ENCODE peak calls at places on chromosome 9, in five cellular contexts. One of them, this sample, is unnamed.
A peak's percentile ranks its signal among the peaks of the same experiment; 100 is the strongest.

GRCh38 chr9:86368871-86369521 is 14.8 kb upstream of the TUT7 start:
- DNase-seq in stimulated activated CD8-positive, alpha-beta memory T cell treated with anti-CD3 and anti-CD28 coated beads, Interleukin-2, amount 100 ng/mL, for 1 hour: no peak
- DNase-seq in fibroblast of the aortic adventitia: peak; percentile 85
- DNase-seq in activated CD8-positive, alpha-beta T cell treated with anti-CD3 and anti-CD28 coated beads for 36 hours: no peak
- DNase-seq in omental fat pad: no peak
- DNase-seq in this sample: no peak

GRCh38 chr9:22588918-22589317 is 142.3 kb downstream of the DMRTA1 start:
- DNase-seq in fibroblast of the aortic adventitia: no peak
- DNase-seq in stimulated activated CD8-positive, alpha-beta memory T cell treated with anti-CD3 and anti-CD28 coated beads, Interleukin-2, amount 100 ng/mL, for 1 hour: no peak
- DNase-seq in omental fat pad: no peak
- DNase-seq in activated CD8-positive, alpha-beta T cell treated with anti-CD3 and anti-CD28 coated beads for 36 hours: no peak
- DNase-seq in this sample: no peak

GRCh38 chr9:128552744-128553221 is 396 bp downstream of the SPTAN1 start:
- DNase-seq in fibroblast of the aortic adventitia: no peak
- DNase-seq in omental fat pad: no peak
- DNase-seq in stimulated activated CD8-positive, alpha-beta memory T cell treated with anti-CD3 and anti-CD28 coated beads, Interleukin-2, amount 100 ng/mL, for 1 hour: peak; percentile 24
- DNase-seq in activated CD8-positive, alpha-beta T cell treated with anti-CD3 and anti-CD28 coated beads for 36 hours: peak; percentile 58
- DNase-seq in this sample: peak; percentile 61

GRCh38 chr9:316382-316965 is 101.8 kb downstream of the DOCK8 start:
- DNase-seq in omental fat pad: no peak
- DNase-seq in fibroblast of the aortic adventitia: no peak
- DNase-seq in activated CD8-positive, alpha-beta T cell treated with anti-CD3 and anti-CD28 coated beads for 36 hours: no peak
- DNase-seq in stimulated activated CD8-positive, alpha-beta memory T cell treated with anti-CD3 and anti-CD28 coated beads, Interleukin-2, amount 100 ng/mL, for 1 hour: no peak
- DNase-seq in this sample: no peak

GRCh38 chr9:87950765-87951488 is 23.4 kb downstream of the CDK20 start:
- DNase-seq in stimulated activated CD8-positive, alpha-beta memory T cell treated with anti-CD3 and anti-CD28 coated beads, Interleukin-2, amount 100 ng/mL, for 1 hour: no peak
- DNase-seq in fibroblast of the aortic adventitia: peak; percentile 44
- DNase-seq in activated CD8-positive, alpha-beta T cell treated with anti-CD3 and anti-CD28 coated beads for 36 hours: no peak
- DNase-seq in omental fat pad: no peak
- DNase-seq in this sample: no peak

GRCh38 chr9:107158321-107158720 is 124.8 kb upstream of the RAD23B start:
- DNase-seq in fibroblast of the aortic adventitia: peak; percentile 41
- DNase-seq in activated CD8-positive, alpha-beta T cell treated with anti-CD3 and anti-CD28 coated beads for 36 hours: peak; percentile 14
- DNase-seq in stimulated activated CD8-positive, alpha-beta memory T cell treated with anti-CD3 and anti-CD28 coated beads, Interleukin-2, amount 100 ng/mL, for 1 hour: no peak
- DNase-seq in omental fat pad: no peak
- DNase-seq in this sample: no peak

GRCh38 chr9:83472221-83472665 is 66.0 kb downstream of the FRMD3 start:
- DNase-seq in fibroblast of the aortic adventitia: peak; percentile 27
- DNase-seq in activated CD8-positive, alpha-beta T cell treated with anti-CD3 and anti-CD28 coated beads for 36 hours: no peak
- DNase-seq in stimulated activated CD8-positive, alpha-beta memory T cell treated with anti-CD3 and anti-CD28 coated beads, Interleukin-2, amount 100 ng/mL, for 1 hour: no peak
- DNase-seq in omental fat pad: no peak
- DNase-seq in this sample: peak; percentile 20

GRCh38 chr9:35757527-35758275 is 3.6 kb upstream of the MSMP start:
- DNase-seq in fibroblast of the aortic adventitia: no peak
- DNase-seq in stimulated activated CD8-positive, alpha-beta memory T cell treated with anti-CD3 and anti-CD28 coated beads, Interleukin-2, amount 100 ng/mL, for 1 hour: no peak
- DNase-seq in activated CD8-positive, alpha-beta T cell treated with anti-CD3 and anti-CD28 coated beads for 36 hours: no peak
- DNase-seq in omental fat pad: no peak
- DNase-seq in this sample: no peak

GRCh38 chr9:89768650-89769071 is 163.8 kb downstream of the GADD45G start:
- DNase-seq in stimulated activated CD8-positive, alpha-beta memory T cell treated with anti-CD3 and anti-CD28 coated beads, Interleukin-2, amount 100 ng/mL, for 1 hour: no peak
- DNase-seq in activated CD8-positive, alpha-beta T cell treated with anti-CD3 and anti-CD28 coated beads for 36 hours: peak; percentile 13
- DNase-seq in omental fat pad: no peak
- DNase-seq in fibroblast of the aortic adventitia: no peak
- DNase-seq in this sample: peak; percentile 60

GRCh38 chr9:68560131-68560844 is 19.6 kb upstream of the TMEM252 start:
- DNase-seq in activated CD8-positive, alpha-beta T cell treated with anti-CD3 and anti-CD28 coated beads for 36 hours: peak; percentile 65
- DNase-seq in omental fat pad: no peak
- DNase-seq in stimulated activated CD8-positive, alpha-beta memory T cell treated with anti-CD3 and anti-CD28 coated beads, Interleukin-2, amount 100 ng/mL, for 1 hour: peak; percentile 3
- DNase-seq in fibroblast of the aortic adventitia: peak; percentile 84
- DNase-seq in this sample: peak; percentile 62

GRCh38 chr9:2120926-2121689 is 106.0 kb downstream of the SMARCA2 start:
- DNase-seq in fibroblast of the aortic adventitia: peak; percentile 75
- DNase-seq in activated CD8-positive, alpha-beta T cell treated with anti-CD3 and anti-CD28 coated beads for 36 hours: no peak
- DNase-seq in stimulated activated CD8-positive, alpha-beta memory T cell treated with anti-CD3 and anti-CD28 coated beads, Interleukin-2, amount 100 ng/mL, for 1 hour: no peak
- DNase-seq in omental fat pad: no peak
- DNase-seq in this sample: no peak

GRCh38 chr9:99126312-99126711 is 21.4 kb downstream of the TGFBR1 start:
- DNase-seq in activated CD8-positive, alpha-beta T cell treated with anti-CD3 and anti-CD28 coated beads for 36 hours: no peak
- DNase-seq in stimulated activated CD8-positive, alpha-beta memory T cell treated with anti-CD3 and anti-CD28 coated beads, Interleukin-2, amount 100 ng/mL, for 1 hour: no peak
- DNase-seq in omental fat pad: no peak
- DNase-seq in fibroblast of the aortic adventitia: no peak
- DNase-seq in this sample: no peak

GRCh38 chr9:129496187-129497063 is 124.5 kb downstream of the C9orf50 start:
- DNase-seq in fibroblast of the aortic adventitia: peak; percentile 93
- DNase-seq in omental fat pad: peak; percentile 93
- DNase-seq in stimulated activated CD8-positive, alpha-beta memory T cell treated with anti-CD3 and anti-CD28 coated beads, Interleukin-2, amount 100 ng/mL, for 1 hour: peak; percentile 73
- DNase-seq in activated CD8-positive, alpha-beta T cell treated with anti-CD3 and anti-CD28 coated beads for 36 hours: peak; percentile 92
- DNase-seq in this sample: peak; percentile 95

GRCh38 chr9:93248373-93248772 is 64.4 kb downstream of the WNK2 start:
- DNase-seq in fibroblast of the aortic adventitia: no peak
- DNase-seq in stimulated activated CD8-positive, alpha-beta memory T cell treated with anti-CD3 and anti-CD28 coated beads, Interleukin-2, amount 100 ng/mL, for 1 hour: no peak
- DNase-seq in activated CD8-positive, alpha-beta T cell treated with anti-CD3 and anti-CD28 coated beads for 36 hours: no peak
- DNase-seq in omental fat pad: no peak
- DNase-seq in this sample: no peak

GRCh38 chr9:110891760-110892159 is 146.5 kb downstream of the LPAR1 start:
- DNase-seq in omental fat pad: no peak
- DNase-seq in fibroblast of the aortic adventitia: peak; percentile 63
- DNase-seq in stimulated activated CD8-positive, alpha-beta memory T cell treated with anti-CD3 and anti-CD28 coated beads, Interleukin-2, amount 100 ng/mL, for 1 hour: no peak
- DNase-seq in activated CD8-positive, alpha-beta T cell treated with anti-CD3 and anti-CD28 coated beads for 36 hours: no peak
- DNase-seq in this sample: no peak

GRCh38 chr9:112184946-112185345 is 9.8 kb upstream of the SUSD1 start:
- DNase-seq in stimulated activated CD8-positive, alpha-beta memory T cell treated with anti-CD3 and anti-CD28 coated beads, Interleukin-2, amount 100 ng/mL, for 1 hour: no peak
- DNase-seq in activated CD8-positive, alpha-beta T cell treated with anti-CD3 and anti-CD28 coated beads for 36 hours: no peak
- DNase-seq in omental fat pad: no peak
- DNase-seq in fibroblast of the aortic adventitia: no peak
- DNase-seq in this sample: no peak

GRCh38 chr9:136996361-136997281 is at the start of gene CLIC3:
- DNase-seq in omental fat pad: no peak
- DNase-seq in stimulated activated CD8-positive, alpha-beta memory T cell treated with anti-CD3 and anti-CD28 coated beads, Interleukin-2, amount 100 ng/mL, for 1 hour: peak; percentile 28
- DNase-seq in fibroblast of the aortic adventitia: peak; percentile 52
- DNase-seq in activated CD8-positive, alpha-beta T cell treated with anti-CD3 and anti-CD28 coated beads for 36 hours: peak; percentile 66
- DNase-seq in this sample: no peak

GRCh38 chr9:91740713-91741112 is 209.3 kb downstream of the ROR2 start:
- DNase-seq in fibroblast of the aortic adventitia: peak; percentile 80
- DNase-seq in omental fat pad: peak; percentile 54
- DNase-seq in activated CD8-positive, alpha-beta T cell treated with anti-CD3 and anti-CD28 coated beads for 36 hours: no peak
- DNase-seq in stimulated activated CD8-positive, alpha-beta memory T cell treated with anti-CD3 and anti-CD28 coated beads, Interleukin-2, amount 100 ng/mL, for 1 hour: no peak
- DNase-seq in this sample: peak; percentile 77

GRCh38 chr9:70053864-70054263 is 10.2 kb downstream of the MAMDC2 start:
- DNase-seq in fibroblast of the aortic adventitia: no peak
- DNase-seq in omental fat pad: no peak
- DNase-seq in activated CD8-positive, alpha-beta T cell treated with anti-CD3 and anti-CD28 coated beads for 36 hours: no peak
- DNase-seq in stimulated activated CD8-positive, alpha-beta memory T cell treated with anti-CD3 and anti-CD28 coated beads, Interleukin-2, amount 100 ng/mL, for 1 hour: no peak
- DNase-seq in this sample: no peak

GRCh38 chr9:135848341-135849047 is 58.9 kb downstream of the CAMSAP1 start:
- DNase-seq in omental fat pad: no peak
- DNase-seq in fibroblast of the aortic adventitia: no peak
- DNase-seq in stimulated activated CD8-positive, alpha-beta memory T cell treated with anti-CD3 and anti-CD28 coated beads, Interleukin-2, amount 100 ng/mL, for 1 hour: no peak
- DNase-seq in activated CD8-positive, alpha-beta T cell treated with anti-CD3 and anti-CD28 coated beads for 36 hours: no peak
- DNase-seq in this sample: no peak

GRCh38 chr9:132789706-132790105 is 88.4 kb downstream of the AK8 start:
- DNase-seq in stimulated activated CD8-positive, alpha-beta memory T cell treated with anti-CD3 and anti-CD28 coated beads, Interleukin-2, amount 100 ng/mL, for 1 hour: no peak
- DNase-seq in fibroblast of the aortic adventitia: no peak
- DNase-seq in activated CD8-positive, alpha-beta T cell treated with anti-CD3 and anti-CD28 coated beads for 36 hours: no peak
- DNase-seq in omental fat pad: no peak
- DNase-seq in this sample: no peak

GRCh38 chr9:121133104-121133816 is 58.5 kb downstream of the CNTRL start:
- DNase-seq in stimulated activated CD8-positive, alpha-beta memory T cell treated with anti-CD3 and anti-CD28 coated beads, Interleukin-2, amount 100 ng/mL, for 1 hour: peak; percentile 47
- DNase-seq in omental fat pad: no peak
- DNase-seq in activated CD8-positive, alpha-beta T cell treated with anti-CD3 and anti-CD28 coated beads for 36 hours: peak; percentile 83
- DNase-seq in fibroblast of the aortic adventitia: no peak
- DNase-seq in this sample: no peak

GRCh38 chr9:89153618-89154017 is 25.0 kb downstream of the SHC3 start:
- DNase-seq in activated CD8-positive, alpha-beta T cell treated with anti-CD3 and anti-CD28 coated beads for 36 hours: peak; percentile 63
- DNase-seq in fibroblast of the aortic adventitia: peak; percentile 87
- DNase-seq in stimulated activated CD8-positive, alpha-beta memory T cell treated with anti-CD3 and anti-CD28 coated beads, Interleukin-2, amount 100 ng/mL, for 1 hour: no peak
- DNase-seq in omental fat pad: no peak
- DNase-seq in this sample: no peak

GRCh38 chr9:131851414-131851813 is 111.5 kb upstream of the RAPGEF1 start:
- DNase-seq in activated CD8-positive, alpha-beta T cell treated with anti-CD3 and anti-CD28 coated beads for 36 hours: no peak
- DNase-seq in stimulated activated CD8-positive, alpha-beta memory T cell treated with anti-CD3 and anti-CD28 coated beads, Interleukin-2, amount 100 ng/mL, for 1 hour: no peak
- DNase-seq in fibroblast of the aortic adventitia: no peak
- DNase-seq in omental fat pad: no peak
- DNase-seq in this sample: no peak

GRCh38 chr9:125993423-125993935 is 246.3 kb downstream of the PBX3 start:
- DNase-seq in fibroblast of the aortic adventitia: no peak
- DNase-seq in stimulated activated CD8-positive, alpha-beta memory T cell treated with anti-CD3 and anti-CD28 coated beads, Interleukin-2, amount 100 ng/mL, for 1 hour: no peak
- DNase-seq in omental fat pad: no peak
- DNase-seq in activated CD8-positive, alpha-beta T cell treated with anti-CD3 and anti-CD28 coated beads for 36 hours: no peak
- DNase-seq in this sample: no peak

GRCh38 chr9:33737811-33738606 is 57.4 kb upstream of the PRSS3 start:
- DNase-seq in activated CD8-positive, alpha-beta T cell treated with anti-CD3 and anti-CD28 coated beads for 36 hours: peak; percentile 48
- DNase-seq in stimulated activated CD8-positive, alpha-beta memory T cell treated with anti-CD3 and anti-CD28 coated beads, Interleukin-2, amount 100 ng/mL, for 1 hour: no peak
- DNase-seq in fibroblast of the aortic adventitia: peak; percentile 76
- DNase-seq in omental fat pad: no peak
- DNase-seq in this sample: no peak

GRCh38 chr9:122477346-122477745 is 380 bp downstream of the OR1J1 start:
- DNase-seq in activated CD8-positive, alpha-beta T cell treated with anti-CD3 and anti-CD28 coated beads for 36 hours: peak; percentile 11
- DNase-seq in fibroblast of the aortic adventitia: no peak
- DNase-seq in stimulated activated CD8-positive, alpha-beta memory T cell treated with anti-CD3 and anti-CD28 coated beads, Interleukin-2, amount 100 ng/mL, for 1 hour: no peak
- DNase-seq in omental fat pad: no peak
- DNase-seq in this sample: no peak

GRCh38 chr9:125463926-125464325 is 202.3 kb downstream of the GAPVD1 start:
- DNase-seq in fibroblast of the aortic adventitia: no peak
- DNase-seq in omental fat pad: no peak
- DNase-seq in stimulated activated CD8-positive, alpha-beta memory T cell treated with anti-CD3 and anti-CD28 coated beads, Interleukin-2, amount 100 ng/mL, for 1 hour: no peak
- DNase-seq in activated CD8-positive, alpha-beta T cell treated with anti-CD3 and anti-CD28 coated beads for 36 hours: no peak
- DNase-seq in this sample: no peak

GRCh38 chr9:92976436-92976835 is 29.1 kb downstream of the FGD3 start:
- DNase-seq in activated CD8-positive, alpha-beta T cell treated with anti-CD3 and anti-CD28 coated beads for 36 hours: no peak
- DNase-seq in stimulated activated CD8-positive, alpha-beta memory T cell treated with anti-CD3 and anti-CD28 coated beads, Interleukin-2, amount 100 ng/mL, for 1 hour: no peak
- DNase-seq in omental fat pad: no peak
- DNase-seq in fibroblast of the aortic adventitia: no peak
- DNase-seq in this sample: no peak

GRCh38 chr9:108259917-108260675 is 595.7 kb downstream of the ACTL7B start:
- DNase-seq in omental fat pad: no peak
- DNase-seq in fibroblast of the aortic adventitia: no peak
- DNase-seq in stimulated activated CD8-positive, alpha-beta memory T cell treated with anti-CD3 and anti-CD28 coated beads, Interleukin-2, amount 100 ng/mL, for 1 hour: no peak
- DNase-seq in activated CD8-positive, alpha-beta T cell treated with anti-CD3 and anti-CD28 coated beads for 36 hours: no peak
- DNase-seq in this sample: no peak

GRCh38 chr9:110583237-110583636 is 3.7 kb upstream of the SVEP1 start:
- DNase-seq in activated CD8-positive, alpha-beta T cell treated with anti-CD3 and anti-CD28 coated beads for 36 hours: no peak
- DNase-seq in stimulated activated CD8-positive, alpha-beta memory T cell treated with anti-CD3 and anti-CD28 coated beads, Interleukin-2, amount 100 ng/mL, for 1 hour: no peak
- DNase-seq in fibroblast of the aortic adventitia: peak; percentile 68
- DNase-seq in omental fat pad: no peak
- DNase-seq in this sample: no peak

GRCh38 chr9:38074441-38074943 is 5.5 kb upstream of the SHB start:
- DNase-seq in stimulated activated CD8-positive, alpha-beta memory T cell treated with anti-CD3 and anti-CD28 coated beads, Interleukin-2, amount 100 ng/mL, for 1 hour: no peak
- DNase-seq in fibroblast of the aortic adventitia: peak; percentile 37
- DNase-seq in activated CD8-positive, alpha-beta T cell treated with anti-CD3 and anti-CD28 coated beads for 36 hours: no peak
- DNase-seq in omental fat pad: no peak
- DNase-seq in this sample: no peak

GRCh38 chr9:86926130-86926529 is 21.2 kb downstream of the GAS1 start:
- DNase-seq in stimulated activated CD8-positive, alpha-beta memory T cell treated with anti-CD3 and anti-CD28 coated beads, Interleukin-2, amount 100 ng/mL, for 1 hour: no peak
- DNase-seq in fibroblast of the aortic adventitia: no peak
- DNase-seq in omental fat pad: no peak
- DNase-seq in activated CD8-positive, alpha-beta T cell treated with anti-CD3 and anti-CD28 coated beads for 36 hours: no peak
- DNase-seq in this sample: no peak

GRCh38 chr9:123361731-123362560 is 5.9 kb downstream of the CRB2 start:
- DNase-seq in activated CD8-positive, alpha-beta T cell treated with anti-CD3 and anti-CD28 coated beads for 36 hours: no peak
- DNase-seq in omental fat pad: no peak
- DNase-seq in fibroblast of the aortic adventitia: no peak
- DNase-seq in stimulated activated CD8-positive, alpha-beta memory T cell treated with anti-CD3 and anti-CD28 coated beads, Interleukin-2, amount 100 ng/mL, for 1 hour: no peak
- DNase-seq in this sample: no peak

This sample was measured in uterus.